ENCODE peak calls at places on chromosomes 11 and 22, in five cellular contexts. S, C, B, Z and J are unnamed samples.

GRCh38 chr11:71125150-71125549 is 127.2 kb downstream of the SHANK2 start:
- DNase-seq in S (no peak), C (no peak), B (no peak), Z (no peak), J (no peak)

GRCh38 chr22:25161916-25162530 is 37.6 kb upstream of the CRYBB3 start:
- DNase-seq in S (no peak), C (no peak), B (no peak), Z (no peak), J (no peak)

GRCh38 chr11:101912823-101913284 is 2.0 kb upstream of the CEP126 start:
- DNase-seq in S (no peak), C (peak; percentile 45), B (no peak), Z (no peak), J (no peak)

GRCh38 chr11:96748639-96749370 is 359.0 kb downstream of the JRKL start:
- DNase-seq in S (no peak), C (no peak), B (no peak), Z (no peak), J (no peak)

GRCh38 chr11:124801014-124801413 is 808 bp upstream of the MSANTD2 start:
- DNase-seq in S (no peak), C (no peak), B (no peak), Z (no peak), J (no peak)

GRCh38 chr11:86335131-86335768 is 33.2 kb downstream of the HIKESHI start:
- DNase-seq in S (no peak), C (no peak), B (no peak), Z (no peak), J (no peak)

GRCh38 chr22:44990328-44990727 is 19.5 kb downstream of the PHF21B start:
- DNase-seq in S (no peak), C (no peak), B (no peak), Z (no peak), J (no peak)

GRCh38 chr11:17504330-17505107 is 27.9 kb upstream of the ABCC8 start:
- DNase-seq in S (no peak), C (peak; percentile 45), B (peak; percentile 63), Z (no peak), J (peak; percentile 29)

GRCh38 chr11:76623171-76623883 is 47.2 kb downstream of the LRRC32 start:
- DNase-seq in S (no peak), C (no peak), B (peak; percentile 18), Z (no peak), J (no peak)

GRCh38 chr22:19865141-19865829 is 10.6 kb upstream of the GNB1L start:
- DNase-seq in S (no peak), C (no peak), B (no peak), Z (no peak), J (no peak)

GRCh38 chr11:94602430-94603372 is 35.5 kb downstream of the PIWIL4 start:
- DNase-seq in S (no peak), C (peak; percentile 66), B (peak; percentile 29), Z (peak; percentile 75), J (no peak)

GRCh38 chr11:94139421-94139820 is 10.8 kb downstream of the PANX1 start:
- DNase-seq in S (no peak), C (no peak), B (peak; percentile 27), Z (no peak), J (no peak)

GRCh38 chr22:23696326-23696851 is 5.6 kb downstream of the RGL4 start:
- DNase-seq in S (no peak), C (no peak), B (no peak), Z (peak; percentile 33), J (no peak)

GRCh38 chr11:114243461-114244372 is 52.5 kb upstream of the NNMT start:
- DNase-seq in S (no peak), C (no peak), B (peak; percentile 47), Z (no peak), J (no peak)

GRCh38 chr22:37435970-37436603 is 8.8 kb upstream of the ELFN2 start:
- DNase-seq in S (no peak), C (no peak), B (no peak), Z (no peak), J (no peak)

GRCh38 chr22:39431821-39432251 is 25.0 kb upstream of the MGAT3 start:
- DNase-seq in S (no peak), C (no peak), B (no peak), Z (no peak), J (no peak)

GRCh38 chr11:32775908-32776307 is 18.6 kb downstream of the CCDC73 start:
- DNase-seq in S (no peak), C (no peak), B (no peak), Z (no peak), J (no peak)

GRCh38 chr22:37223965-37224551 is 11.8 kb upstream of the SSTR3 start:
- DNase-seq in S (no peak), C (no peak), B (no peak), Z (no peak), J (no peak)

GRCh38 chr11:32353884-32354283 is 81.5 kb downstream of the WT1 start:
- DNase-seq in S (no peak), C (no peak), B (no peak), Z (no peak), J (no peak)

GRCh38 chr11:61495801-61496601 is 12.5 kb upstream of the LRRC10B start:
- DNase-seq in S (no peak), C (no peak), B (no peak), Z (no peak), J (no peak)

GRCh38 chr22:29541845-29542244 is 11.7 kb downstream of the THOC5 start:
- DNase-seq in S (no peak), C (no peak), B (no peak), Z (no peak), J (no peak)

GRCh38 chr11:57903441-57904123 is 120.1 kb upstream of the OR9Q1 start:
- DNase-seq in S (no peak), C (no peak), B (peak; percentile 60), Z (no peak), J (peak; percentile 74)

GRCh38 chr11:120538707-120539106 is 27.2 kb downstream of the GRIK4 start:
- DNase-seq in S (no peak), C (no peak), B (no peak), Z (no peak), J (no peak)

GRCh38 chr11:30016588-30017363 is at the start of gene KCNA4:
- DNase-seq in S (no peak), C (no peak), B (peak; percentile 43), Z (no peak), J (no peak)

GRCh38 chr22:39348909-39349505 is 784 bp upstream of the SYNGR1 start:
- DNase-seq in S (no peak), C (no peak), B (no peak), Z (no peak), J (no peak)

GRCh38 chr11:86947541-86947940 is 7.7 kb downstream of the FZD4 start:
- DNase-seq in S (no peak), C (no peak), B (no peak), Z (no peak), J (no peak)

GRCh38 chr11:5004429-5005274 is 10.0 kb downstream of the OR51L1 start:
- DNase-seq in S (peak; percentile 2), C (peak; percentile 36), B (peak; percentile 29), Z (no peak), J (peak; percentile 36)

GRCh38 chr22:27866136-27867091 is 52.6 kb downstream of the PITPNB start:
- DNase-seq in S (no peak), C (peak; percentile 43), B (no peak), Z (no peak), J (no peak)

GRCh38 chr22:32444068-32444467 is 20.2 kb downstream of the BPIFC start:
- DNase-seq in S (no peak), C (peak; percentile 37), B (peak; percentile 32), Z (no peak), J (peak; percentile 34)

GRCh38 chr22:40055143-40055926 is 60.6 kb downstream of the FAM83F start:
- DNase-seq in S (no peak), C (no peak), B (peak; percentile 28), Z (peak; percentile 40), J (no peak)

GRCh38 chr11:68014157-68014965 is 4.2 kb downstream of the ALDH3B1 start:
- DNase-seq in S (no peak), C (no peak), B (no peak), Z (no peak), J (peak; percentile 64)
- TF ChIP-seq SRF in S (no peak), C (no peak), B (no peak), Z (no peak), J (no peak)

GRCh38 chr22:35435201-35435712 is 35.3 kb downstream of the MCM5 start:
- DNase-seq in S (no peak), C (no peak), B (no peak), Z (no peak), J (no peak)

GRCh38 chr22:35430897-35431322 is 31.0 kb downstream of the MCM5 start:
- DNase-seq in S (peak; percentile 49), C (peak; percentile 55), B (peak; percentile 80), Z (no peak), J (peak; percentile 32)

GRCh38 chr22:35434061-35434750 is 34.3 kb downstream of the MCM5 start:
- DNase-seq in S (no peak), C (no peak), B (peak; percentile 39), Z (no peak), J (no peak)

GRCh38 chr22:35432226-35432905 is 32.4 kb downstream of the MCM5 start:
- DNase-seq in S (no peak), C (no peak), B (no peak), Z (no peak), J (no peak)

GRCh38 chr22:35431483-35432205 is 31.7 kb downstream of the MCM5 start:
- DNase-seq in S (no peak), C (no peak), B (no peak), Z (no peak), J (no peak)
- TF ChIP-seq CTCF in S (no peak), C (no peak), B (no peak), Z (no peak), J (no peak)

DNA sequence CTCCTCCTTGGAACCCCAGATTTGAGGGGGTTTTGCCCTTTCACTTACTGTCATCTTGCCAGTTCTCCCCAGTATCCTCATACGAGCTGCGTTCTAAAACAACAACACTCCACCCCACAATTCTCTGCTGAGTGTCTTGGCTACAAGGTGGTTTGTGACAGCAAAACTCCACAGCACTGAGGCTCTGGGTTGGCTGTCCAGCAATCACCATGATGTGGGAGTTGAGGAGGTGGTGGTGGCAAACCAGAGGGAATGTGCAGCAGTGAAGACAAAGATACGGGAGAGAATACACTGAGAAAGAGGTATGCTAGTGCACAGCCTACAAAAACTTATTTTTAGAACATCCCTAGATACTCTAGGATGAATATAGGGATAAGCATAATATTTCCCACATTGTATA is 335.0 kb downstream of the C11orf87 start:
- DNase-seq in S (no peak), C (no peak), B (no peak), Z (no peak), J (no peak)
- TF ChIP-seq SRF in S (no peak), C (no peak), B (no peak), Z (no peak), J (no peak)

DNA sequence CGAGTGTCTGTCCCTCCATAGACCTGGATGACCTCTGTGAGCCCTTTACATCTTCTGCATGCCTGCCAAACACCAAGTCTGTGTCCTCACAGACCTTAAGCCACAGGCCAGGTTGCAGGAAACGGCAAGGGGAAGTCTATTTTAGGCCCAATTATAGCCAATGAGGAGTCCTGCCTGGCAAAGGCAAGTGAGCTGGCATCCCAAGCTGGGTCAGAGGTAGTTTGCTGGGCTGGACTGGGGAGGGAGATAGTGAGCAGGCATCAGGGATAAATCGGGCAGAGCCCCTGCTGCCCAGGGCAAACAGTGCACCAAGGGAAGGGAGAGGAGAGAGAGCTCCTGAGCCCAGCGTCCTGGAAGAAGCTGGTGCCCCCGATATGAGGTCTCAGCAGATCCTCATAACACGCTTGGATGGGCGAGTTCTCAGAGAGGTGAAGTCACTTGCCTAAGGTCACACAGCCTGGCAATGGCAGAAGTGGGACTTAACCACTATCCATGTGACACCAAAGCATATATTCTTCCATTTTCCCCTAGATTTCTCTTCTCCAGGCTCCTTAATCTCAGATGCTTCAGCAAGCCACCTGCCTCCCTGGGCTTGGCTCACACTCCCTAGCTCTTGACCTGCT is 3.7 kb upstream of the RELT start:
- DNase-seq in S (no peak), C (peak; percentile 25), B (no peak), Z (no peak), J (peak; percentile 21)
- TF ChIP-seq CTCF in S (peak; percentile 95), C (peak; percentile 16), B (peak; percentile 8), Z (peak; percentile 23), J (peak; percentile 6)

GRCh38 chr22:46085831-46086576 is 64.3 kb upstream of the PPARA start:
- DNase-seq in S (no peak), C (no peak), B (peak; percentile 92), Z (no peak), J (peak; percentile 69)
- TF ChIP-seq SRF in S (no peak), C (no peak), B (no peak), Z (no peak), J (no peak)